ENCODE peak calls at places on chromosomes 16 and 17, in eight cellular contexts. One of them, this sample, is unnamed.

GRCh38 chr16:48124266-48124665 is 31.5 kb downstream of the ABCC12 start:
- DNase-seq in hepatocyte: no peak
- DNase-seq in AG04449: no peak
- DNase-seq in thoracic aorta: no peak
- DNase-seq in progenitor cell of endocrine pancreas: no peak
- DNase-seq in mesothelial cell of epicardium: no peak
- DNase-seq in HFFc6: no peak
- DNase-seq in GM12865: no peak
- DNase-seq in this sample: no peak

GRCh38 chr17:30433514-30433913 is 43.7 kb upstream of the GOSR1 start:
- DNase-seq in hepatocyte: peak; percentile 18
- DNase-seq in HFFc6: peak; percentile 89
- DNase-seq in GM12865: no peak
- DNase-seq in mesothelial cell of epicardium: no peak
- DNase-seq in thoracic aorta: no peak
- DNase-seq in AG04449: peak; percentile 47
- DNase-seq in progenitor cell of endocrine pancreas: no peak
- DNase-seq in this sample: no peak

GRCh38 chr17:49698005-49698404 is 9.8 kb downstream of the SLC35B1 start:
- DNase-seq in hepatocyte: no peak
- DNase-seq in mesothelial cell of epicardium: no peak
- DNase-seq in thoracic aorta: no peak
- DNase-seq in HFFc6: no peak
- DNase-seq in AG04449: no peak
- DNase-seq in progenitor cell of endocrine pancreas: no peak
- DNase-seq in GM12865: no peak
- DNase-seq in this sample: no peak

GRCh38 chr16:27424772-27425498 is 23.0 kb downstream of the IL21R start:
- DNase-seq in hepatocyte: no peak
- DNase-seq in HFFc6: no peak
- DNase-seq in progenitor cell of endocrine pancreas: no peak
- DNase-seq in AG04449: no peak
- DNase-seq in GM12865: no peak
- DNase-seq in mesothelial cell of epicardium: no peak
- DNase-seq in thoracic aorta: no peak
- DNase-seq in this sample: no peak

GRCh38 chr17:10295728-10296343 is 77.0 kb downstream of the MYH13 start:
- DNase-seq in GM12865: peak; percentile 75
- DNase-seq in AG04449: no peak
- DNase-seq in hepatocyte: peak; percentile 82
- DNase-seq in progenitor cell of endocrine pancreas: peak; percentile 58
- DNase-seq in HFFc6: peak; percentile 60
- DNase-seq in thoracic aorta: no peak
- DNase-seq in mesothelial cell of epicardium: peak; percentile 60
- DNase-seq in this sample: no peak

GRCh38 chr17:64773836-64774761 is 112.0 kb upstream of the SMURF2 start:
- DNase-seq in AG04449: no peak
- DNase-seq in GM12865: peak; percentile 69
- DNase-seq in HFFc6: peak; percentile 78
- DNase-seq in progenitor cell of endocrine pancreas: peak; percentile 72
- DNase-seq in hepatocyte: peak; percentile 89
- DNase-seq in thoracic aorta: no peak
- DNase-seq in mesothelial cell of epicardium: peak; percentile 76
- DNase-seq in this sample: no peak

GRCh38 chr17:10698116-10698818 is 873 bp downstream of the ADPRM start:
- DNase-seq in mesothelial cell of epicardium: no peak
- DNase-seq in AG04449: no peak
- DNase-seq in thoracic aorta: no peak
- DNase-seq in GM12865: peak; percentile 14
- DNase-seq in hepatocyte: no peak
- DNase-seq in HFFc6: no peak
- DNase-seq in progenitor cell of endocrine pancreas: no peak
- DNase-seq in this sample: no peak

GRCh38 chr16:70253291-70254094 is 1.8 kb upstream of the EXOSC6 start:
- DNase-seq in progenitor cell of endocrine pancreas: no peak
- DNase-seq in GM12865: peak; percentile 39
- DNase-seq in AG04449: no peak
- DNase-seq in mesothelial cell of epicardium: no peak
- DNase-seq in hepatocyte: peak; percentile 56
- DNase-seq in HFFc6: peak; percentile 24
- DNase-seq in thoracic aorta: no peak
- DNase-seq in this sample: no peak

GRCh38 chr17:1905190-1905919 is 75.5 kb downstream of the RPA1 start:
- DNase-seq in GM12865: no peak
- DNase-seq in mesothelial cell of epicardium: no peak
- DNase-seq in HFFc6: no peak
- DNase-seq in progenitor cell of endocrine pancreas: no peak
- DNase-seq in thoracic aorta: no peak
- DNase-seq in hepatocyte: no peak
- DNase-seq in AG04449: no peak
- DNase-seq in this sample: no peak

GRCh38 chr17:1907818-1908698 is 78.3 kb downstream of the RPA1 start:
- DNase-seq in GM12865: peak; percentile 29
- DNase-seq in thoracic aorta: no peak
- DNase-seq in hepatocyte: peak; percentile 54
- DNase-seq in progenitor cell of endocrine pancreas: no peak
- DNase-seq in mesothelial cell of epicardium: no peak
- DNase-seq in HFFc6: no peak
- DNase-seq in AG04449: no peak
- DNase-seq in this sample: no peak

GRCh38 chr17:1906622-1907021 is 76.8 kb downstream of the RPA1 start:
- DNase-seq in GM12865: no peak
- DNase-seq in AG04449: no peak
- DNase-seq in hepatocyte: peak; percentile 46
- DNase-seq in mesothelial cell of epicardium: no peak
- DNase-seq in thoracic aorta: no peak
- DNase-seq in progenitor cell of endocrine pancreas: no peak
- DNase-seq in HFFc6: no peak
- DNase-seq in this sample: no peak

GRCh38 chr17:1908699-1909309 is 79.0 kb downstream of the RPA1 start:
- DNase-seq in HFFc6: peak; percentile 70
- DNase-seq in thoracic aorta: peak; percentile 7
- DNase-seq in AG04449: peak; percentile 14
- DNase-seq in progenitor cell of endocrine pancreas: peak; percentile 46
- DNase-seq in mesothelial cell of epicardium: peak; percentile 65
- DNase-seq in GM12865: peak; percentile 66
- DNase-seq in hepatocyte: peak; percentile 83
- DNase-seq in this sample: peak; percentile 38

DNA sequence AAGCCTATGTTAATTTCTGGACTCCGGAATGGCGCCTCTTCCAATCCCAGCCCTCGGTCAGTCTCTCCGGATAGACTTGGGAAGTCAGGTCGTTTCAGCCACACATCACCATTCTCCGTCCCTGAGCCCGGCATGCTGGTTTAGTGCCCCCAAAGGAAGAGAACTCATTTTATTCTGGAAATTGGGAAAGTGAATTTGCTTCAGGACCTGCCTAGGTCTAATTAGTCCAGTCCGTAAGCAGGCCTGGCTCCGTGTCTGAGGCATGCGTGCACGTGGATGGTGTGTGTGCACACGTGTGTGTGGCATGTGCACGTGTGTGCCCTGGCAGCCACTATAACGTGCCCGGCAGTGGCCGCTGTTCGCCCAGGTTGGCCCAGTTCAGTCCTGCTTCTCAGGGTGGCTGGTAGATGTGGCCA is 77.4 kb downstream of the RPA1 start:
- DNase-seq in HFFc6: no peak
- DNase-seq in progenitor cell of endocrine pancreas: no peak
- DNase-seq in thoracic aorta: no peak
- DNase-seq in mesothelial cell of epicardium: no peak
- DNase-seq in AG04449: no peak
- DNase-seq in hepatocyte: no peak
- DNase-seq in GM12865: no peak
- DNase-seq in this sample: no peak
- TF ChIP-seq CTCF in HFFc6: no peak
- TF ChIP-seq CTCF in progenitor cell of endocrine pancreas: no peak
- TF ChIP-seq CTCF in thoracic aorta: no peak
- TF ChIP-seq CTCF in mesothelial cell of epicardium: no peak
- TF ChIP-seq CTCF in AG04449: no peak
- TF ChIP-seq CTCF in hepatocyte: no peak
- TF ChIP-seq CTCF in GM12865: no peak
- TF ChIP-seq CTCF in this sample: no peak

DNA sequence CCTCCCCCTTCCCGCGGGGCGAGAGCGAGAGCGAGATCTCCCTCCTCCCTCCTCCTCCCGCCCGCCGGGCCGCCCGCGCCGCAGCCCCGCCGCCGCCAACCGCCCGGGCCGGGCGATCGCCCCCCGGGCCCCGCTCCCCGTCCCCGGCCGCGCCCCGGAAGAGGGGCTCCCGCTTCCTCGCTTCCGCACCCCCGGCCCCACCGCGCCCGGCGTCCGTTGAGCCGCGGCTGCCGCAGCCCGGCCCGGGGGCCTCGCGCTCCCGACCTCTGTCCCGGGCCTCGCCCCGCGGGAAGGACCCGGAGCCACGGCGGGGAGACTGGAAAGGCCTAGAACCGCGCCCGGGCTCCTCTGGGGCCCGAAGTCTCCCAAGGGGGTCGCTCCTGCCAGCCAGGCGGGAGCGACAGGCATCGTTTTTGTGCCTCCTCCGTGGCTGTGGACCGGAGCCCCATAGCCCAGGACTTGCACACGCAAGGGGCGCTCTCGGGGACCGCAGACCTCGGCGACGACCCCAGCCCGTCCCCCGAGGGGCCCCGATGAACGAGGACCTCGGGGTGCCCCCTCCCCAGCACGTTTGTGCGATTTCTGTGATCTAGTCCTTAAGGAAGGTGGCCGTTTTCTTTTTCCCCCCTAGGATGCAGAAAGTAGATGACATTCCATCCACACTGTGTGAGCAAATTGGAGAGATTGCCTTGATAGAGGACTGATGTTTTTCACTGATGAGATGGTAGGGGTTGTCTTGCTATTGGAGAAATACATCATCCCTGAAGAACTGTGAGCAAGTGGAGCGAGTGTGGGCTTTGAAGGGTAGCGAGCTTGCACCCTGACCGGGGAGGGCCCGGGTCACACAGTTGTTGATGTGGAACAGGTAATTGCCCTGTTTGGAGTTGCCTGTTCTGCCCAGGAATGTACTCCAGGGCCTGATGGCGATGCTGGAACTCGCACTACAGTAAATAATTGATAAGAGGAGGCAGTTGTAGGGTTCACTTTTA is 610 bp downstream of the BANP start:
- DNase-seq in thoracic aorta: no peak
- DNase-seq in progenitor cell of endocrine pancreas: peak; percentile 23
- DNase-seq in AG04449: no peak
- DNase-seq in mesothelial cell of epicardium: no peak
- DNase-seq in GM12865: peak; percentile 56
- DNase-seq in HFFc6: no peak
- DNase-seq in hepatocyte: peak; percentile 54
- DNase-seq in this sample: no peak
- TF ChIP-seq CTCF in thoracic aorta: no peak
- TF ChIP-seq CTCF in progenitor cell of endocrine pancreas: peak; percentile 30
- TF ChIP-seq CTCF in AG04449: peak; percentile 19
- TF ChIP-seq CTCF in mesothelial cell of epicardium: no peak
- TF ChIP-seq CTCF in GM12865: no peak
- TF ChIP-seq CTCF in HFFc6: peak; percentile 57
- TF ChIP-seq CTCF in hepatocyte: peak; percentile 37
- TF ChIP-seq CTCF in this sample: no peak

GRCh38 chr16:4270091-4270490 is 2.7 kb downstream of the TFAP4 start:
- DNase-seq in HFFc6: no peak
- DNase-seq in GM12865: no peak
- DNase-seq in hepatocyte: no peak
- DNase-seq in mesothelial cell of epicardium: no peak
- DNase-seq in thoracic aorta: no peak
- DNase-seq in AG04449: no peak
- DNase-seq in progenitor cell of endocrine pancreas: no peak
- DNase-seq in this sample: no peak

GRCh38 chr16:4270595-4270994 is 2.2 kb downstream of the TFAP4 start:
- DNase-seq in thoracic aorta: no peak
- DNase-seq in mesothelial cell of epicardium: no peak
- DNase-seq in hepatocyte: no peak
- DNase-seq in AG04449: no peak
- DNase-seq in GM12865: no peak
- DNase-seq in progenitor cell of endocrine pancreas: no peak
- DNase-seq in HFFc6: no peak
- DNase-seq in this sample: no peak

GRCh38 chr16:4272114-4272954 is 489 bp downstream of the TFAP4 start:
- DNase-seq in thoracic aorta: no peak
- DNase-seq in progenitor cell of endocrine pancreas: peak; percentile 34
- DNase-seq in GM12865: peak; percentile 59
- DNase-seq in HFFc6: no peak
- DNase-seq in AG04449: no peak
- DNase-seq in mesothelial cell of epicardium: peak; percentile 64
- DNase-seq in hepatocyte: peak; percentile 65
- DNase-seq in this sample: peak; percentile 26

GRCh38 chr16:4273858-4274291 is 1.1 kb upstream of the TFAP4 start:
- DNase-seq in HFFc6: peak; percentile 19
- DNase-seq in thoracic aorta: no peak
- DNase-seq in GM12865: peak; percentile 70
- DNase-seq in mesothelial cell of epicardium: peak; percentile 69
- DNase-seq in progenitor cell of endocrine pancreas: no peak
- DNase-seq in hepatocyte: peak; percentile 75
- DNase-seq in AG04449: no peak
- DNase-seq in this sample: peak; percentile 47

DNA sequence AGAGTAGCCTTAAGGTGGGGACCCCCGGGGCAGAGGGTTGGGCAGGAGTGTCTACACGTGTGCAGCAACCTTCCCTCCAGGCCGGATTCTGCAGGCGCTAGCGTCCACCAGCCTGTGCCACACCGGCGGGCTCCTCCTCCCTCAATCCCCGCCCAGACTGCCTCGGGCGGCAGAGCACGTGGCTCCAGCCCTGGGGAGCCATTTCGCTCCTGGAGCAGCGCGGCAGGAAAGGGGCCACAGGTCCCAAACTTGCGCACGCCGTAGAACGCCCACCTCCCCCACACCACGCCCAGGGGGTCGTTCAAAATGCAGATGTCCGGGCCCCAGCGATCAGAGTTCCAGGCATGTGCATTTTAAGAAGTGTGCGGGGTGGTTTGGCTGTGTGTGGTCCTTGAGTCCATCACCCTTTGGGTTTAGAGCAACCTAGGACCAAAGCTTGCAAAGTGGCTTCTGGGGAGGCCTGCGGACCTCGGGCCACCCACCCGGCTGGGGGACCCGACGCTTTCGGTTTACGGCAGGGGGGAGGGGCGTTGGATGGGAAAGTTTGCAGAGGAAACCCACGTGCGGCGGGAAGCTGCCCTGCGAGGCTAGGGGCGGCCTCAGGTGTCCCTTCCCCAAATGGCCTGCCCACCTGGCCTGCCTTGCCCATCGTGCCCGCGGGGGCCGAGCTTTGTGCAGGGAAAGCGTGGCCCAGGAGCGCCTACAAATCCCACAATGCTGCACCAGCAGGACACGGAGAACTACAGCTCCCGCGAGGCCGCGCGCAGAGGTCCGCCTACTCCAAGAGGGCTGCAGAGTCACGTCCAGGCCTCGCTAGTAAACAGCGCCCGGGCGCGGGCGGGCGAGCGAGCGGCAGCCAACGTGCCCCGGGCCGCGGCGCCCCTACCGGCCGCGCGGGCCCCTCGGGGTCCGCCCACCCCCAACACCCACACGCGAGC is 1.4 kb downstream of the TFAP4 start:
- DNase-seq in HFFc6: peak; percentile 92
- DNase-seq in mesothelial cell of epicardium: peak; percentile 88
- DNase-seq in progenitor cell of endocrine pancreas: peak; percentile 82
- DNase-seq in GM12865: peak; percentile 96
- DNase-seq in AG04449: no peak
- DNase-seq in hepatocyte: peak; percentile 95
- DNase-seq in thoracic aorta: peak; percentile 77
- DNase-seq in this sample: peak; percentile 85
- TF ChIP-seq CTCF in HFFc6: peak; percentile 47
- TF ChIP-seq CTCF in mesothelial cell of epicardium: no peak
- TF ChIP-seq CTCF in progenitor cell of endocrine pancreas: peak; percentile 49
- TF ChIP-seq CTCF in GM12865: no peak
- TF ChIP-seq CTCF in AG04449: no peak
- TF ChIP-seq CTCF in hepatocyte: peak; percentile 9
- TF ChIP-seq CTCF in thoracic aorta: no peak
- TF ChIP-seq CTCF in this sample: peak; percentile 9

DNA sequence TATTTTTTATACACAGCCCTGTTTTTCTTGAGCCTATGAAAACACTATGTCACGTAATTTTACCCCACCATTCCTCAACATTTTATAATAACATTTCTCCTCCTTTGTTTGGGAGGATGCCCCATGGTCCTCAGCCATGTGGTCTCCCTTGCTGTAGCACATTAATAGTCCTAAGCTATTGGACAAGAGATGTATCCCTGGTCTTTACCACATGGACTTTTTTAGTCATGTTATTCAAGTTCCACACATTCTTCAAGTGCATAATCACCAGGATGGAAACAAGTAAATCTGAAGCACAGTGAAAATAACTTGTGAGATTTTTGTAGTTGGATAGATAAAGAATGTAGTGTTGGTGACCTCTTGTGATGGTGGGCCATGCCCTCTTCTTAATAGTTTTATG is 2.1 kb upstream of the KRTAP2-3 start:
- DNase-seq in hepatocyte: no peak
- DNase-seq in GM12865: no peak
- DNase-seq in HFFc6: peak; percentile 93
- DNase-seq in mesothelial cell of epicardium: no peak
- DNase-seq in progenitor cell of endocrine pancreas: no peak
- DNase-seq in AG04449: peak; percentile 99
- DNase-seq in thoracic aorta: no peak
- DNase-seq in this sample: no peak
- TF ChIP-seq CTCF in hepatocyte: no peak
- TF ChIP-seq CTCF in GM12865: no peak
- TF ChIP-seq CTCF in HFFc6: peak; percentile 19
- TF ChIP-seq CTCF in mesothelial cell of epicardium: no peak
- TF ChIP-seq CTCF in progenitor cell of endocrine pancreas: no peak
- TF ChIP-seq CTCF in AG04449: no peak
- TF ChIP-seq CTCF in thoracic aorta: no peak
- TF ChIP-seq CTCF in this sample: no peak